ENCODE peak calls at places on chromosomes 5 and 9, in six cellular contexts. C is lung, V is endothelial cell of umbilical vein, T is fibroblast of lung, S is neural progenitor cell, G is iPS DF 6.9. X is an unnamed sample.
A peak's percentile ranks its signal among the peaks of the same experiment; 100 is the strongest.

GRCh38 chr9:94011134-94011533 is 56.0 kb upstream of the BARX1 start:
- DNase-seq in V (no peak), T (peak; percentile 13), C (no peak), S (no peak), G (no peak), X (no peak)

GRCh38 chr9:34572628-34573027 is 16.9 kb downstream of the CNTFR start:
- DNase-seq in V (no peak), T (no peak), C (no peak), S (no peak), G (no peak), X (no peak)

GRCh38 chr9:4038182-4038723 is 261.6 kb downstream of the GLIS3 start:
- DNase-seq in G (no peak), T (peak; percentile 87), S (no peak), V (no peak), C (no peak), X (no peak)

GRCh38 chr5:6225121-6225607 is 153.2 kb downstream of the MED10 start:
- DNase-seq in G (no peak), C (no peak), T (no peak), S (no peak), V (no peak), X (no peak)

GRCh38 chr5:23389543-23390215 is 117.7 kb upstream of the PRDM9 start:
- DNase-seq in V (no peak), S (peak; percentile 73), C (no peak), T (no peak), G (no peak), X (peak; percentile 3)

GRCh38 chr9:36993933-36994764 is 39.9 kb downstream of the PAX5 start:
- DNase-seq in V (no peak), T (no peak), C (no peak), G (no peak), S (no peak), X (no peak)

GRCh38 chr9:5263568-5264218 is 32.5 kb downstream of the INSL4 start:
- DNase-seq in T (peak; percentile 13), C (no peak), G (no peak), S (peak; percentile 32), V (peak; percentile 47), X (peak; percentile 9)

GRCh38 chr9:136407911-136408310 is 2.5 kb downstream of the ENTR1 start:
- DNase-seq in V (no peak), C (no peak), T (no peak), S (no peak), G (no peak), X (no peak)

GRCh38 chr5:125180222-125180621 is 433.8 kb upstream of the ZNF608 start:
- DNase-seq in C (no peak), V (peak; percentile 28), G (no peak), T (peak; percentile 27), S (no peak), X (no peak)

GRCh38 chr5:143019614-143020515 is 249.7 kb downstream of the ARHGAP26 start:
- DNase-seq in S (peak; percentile 35), C (no peak), V (no peak), T (no peak), G (no peak), X (no peak)

GRCh38 chr5:111859031-111859430 is 102.0 kb upstream of the NREP start:
- DNase-seq in C (no peak), T (peak; percentile 87), S (no peak), G (no peak), V (no peak), X (no peak)

GRCh38 chr5:168747987-168748777 is 169.0 kb upstream of the PANK3 start:
- DNase-seq in C (no peak), T (no peak), V (no peak), G (peak; percentile 87), S (peak; percentile 83), X (peak; percentile 56)

GRCh38 chr5:122089614-122090013 is 11.6 kb upstream of the LOX start:
- DNase-seq in S (no peak), C (no peak), G (no peak), T (peak; percentile 99), V (peak; percentile 76), X (no peak)

GRCh38 chr5:94691947-94692346 is 73.5 kb downstream of the SLF1 start:
- DNase-seq in G (no peak), V (peak; percentile 42), S (peak; percentile 35), C (no peak), T (peak; percentile 85), X (no peak)

GRCh38 chr9:33306037-33306436 is 15.7 kb downstream of the NFX1 start:
- DNase-seq in C (no peak), S (no peak), V (no peak), T (no peak), G (no peak), X (no peak)

GRCh38 chr9:97567894-97568202 is 65.3 kb downstream of the TSTD2 start:
- DNase-seq in S (no peak), C (no peak), G (no peak), V (peak; percentile 66), T (no peak), X (no peak)

GRCh38 chr5:138664276-138664943 is 88.8 kb upstream of the CTNNA1 start:
- DNase-seq in S (no peak), V (no peak), C (no peak), T (peak; percentile 55), G (no peak), X (no peak)

DNA sequence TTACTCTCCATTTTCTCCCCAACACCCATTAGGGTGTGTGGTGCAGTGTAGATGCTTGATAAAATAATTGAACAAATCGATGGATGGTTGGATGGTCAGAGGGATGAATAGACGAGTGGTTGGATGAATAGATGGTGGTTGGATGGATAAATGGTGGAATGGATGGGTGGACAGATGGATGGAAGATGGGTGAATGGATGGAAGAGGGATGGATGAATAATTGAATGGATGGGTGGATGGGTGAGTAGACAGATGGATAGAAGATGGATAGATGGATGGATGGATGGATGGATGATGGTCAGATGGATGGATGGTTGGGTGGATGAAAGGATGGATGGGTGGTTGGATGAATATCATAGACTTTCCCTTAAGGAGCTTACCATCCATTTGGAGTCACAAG is 95.0 kb upstream of the BOD1 start:
- DNase-seq in T (no peak), G (no peak), S (no peak), V (no peak), C (no peak), X (no peak)
- H3K4me1 ChIP-seq in T (peaks cover 2% of the 10 kb centered on the region), G (no peaks in the 10 kb centered on the region), S (peaks cover 8% of the 10 kb centered on the region), V (no peaks in the 10 kb centered on the region), C (no peaks in the 10 kb centered on the region), X (peaks cover 2% of the 10 kb centered on the region)

GRCh38 chr5:14685757-14686156 is 21.2 kb downstream of the OTULIN start:
- DNase-seq in C (no peak), S (peak; percentile 63), T (peak; percentile 60), V (peak; percentile 59), G (no peak), X (peak; percentile 8)
- H3K36me3 ChIP-seq in C (peaks cover 37% of the 10 kb centered on the region), S (peaks cover 15% of the 10 kb centered on the region), T (peaks cover 14% of the 10 kb centered on the region), V (peaks cover 18% of the 10 kb centered on the region), G (peaks cover 7% of the 10 kb centered on the region), X (peaks cover 28% of the 10 kb centered on the region)

GRCh38 chr5:14216902-14217301 is 73.8 kb downstream of the TRIO start:
- DNase-seq in T (peak; percentile 81), S (peak; percentile 49), G (peak; percentile 27), C (peak; percentile 77), V (no peak), X (no peak)

GRCh38 chr5:14218897-14219573 is 75.9 kb downstream of the TRIO start:
- DNase-seq in S (no peak), T (peak; percentile 34), G (no peak), V (no peak), C (no peak), X (no peak)

GRCh38 chr5:14217587-14217986 is 74.4 kb downstream of the TRIO start:
- DNase-seq in S (no peak), T (no peak), C (no peak), V (no peak), G (no peak), X (no peak)

GRCh38 chr5:14218480-14218879 is 75.3 kb downstream of the TRIO start:
- DNase-seq in T (no peak), V (no peak), G (no peak), S (no peak), C (no peak), X (no peak)

DNA sequence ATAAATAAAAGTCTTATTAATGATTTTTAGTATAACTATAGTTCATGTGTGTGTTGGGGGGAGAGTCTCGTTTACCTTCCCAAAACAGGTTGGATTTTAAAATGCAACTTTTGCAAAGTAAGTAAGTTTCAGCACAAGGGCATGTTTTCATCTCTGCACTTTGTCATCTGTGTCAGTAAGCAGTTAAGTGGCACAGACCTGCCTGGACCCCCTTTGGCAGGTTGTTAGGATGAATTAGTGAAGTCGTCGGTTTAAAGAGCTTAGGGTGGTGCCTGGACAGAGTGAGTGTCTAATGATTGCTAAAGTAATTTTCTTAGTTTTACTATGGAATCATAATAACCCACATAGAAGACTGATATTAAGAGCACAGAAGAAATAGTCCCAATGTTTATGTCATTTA is 74.9 kb downstream of the TRIO start:
- DNase-seq in V (no peak), S (no peak), C (no peak), T (no peak), G (no peak), X (no peak)
- H3K4me1 ChIP-seq in V (peaks cover 13% of the 10 kb centered on the region), S (peaks cover 82% of the 10 kb centered on the region), C (peaks cover 16% of the 10 kb centered on the region), T (peaks cover 22% of the 10 kb centered on the region), G (peaks cover 10% of the 10 kb centered on the region), X (peaks cover 6% of the 10 kb centered on the region)

DNA sequence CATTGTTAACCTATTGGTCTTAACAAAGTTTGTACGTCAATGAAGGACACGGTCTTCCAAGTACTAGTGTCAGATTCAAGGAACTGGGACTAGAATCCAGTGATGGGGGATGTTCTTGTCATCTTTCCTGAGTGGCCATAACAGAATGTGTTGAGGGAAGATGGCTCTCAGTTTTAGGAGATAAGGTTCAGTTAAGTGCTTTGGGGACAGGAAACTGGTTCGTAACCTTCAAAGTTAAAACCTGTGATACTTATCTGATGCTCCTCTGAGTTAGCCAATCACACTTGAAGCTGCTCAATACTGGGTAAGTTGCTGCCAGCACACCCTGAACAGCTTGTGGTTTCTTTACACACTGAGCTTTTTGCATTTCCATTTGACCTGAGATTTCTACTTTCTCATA is 64.4 kb downstream of the PIK3R1 start:
- DNase-seq in V (no peak), S (no peak), C (no peak), T (no peak), G (no peak), X (no peak)
- H3K36me3 ChIP-seq in V (peaks cover 18% of the 10 kb centered on the region), S (no peaks in the 10 kb centered on the region), C (peaks cover 36% of the 10 kb centered on the region), T (peaks cover 1% of the 10 kb centered on the region), G (no peaks in the 10 kb centered on the region), X (peaks cover 3% of the 10 kb centered on the region)

GRCh38 chr5:3282841-3283240 is 312.8 kb upstream of the IRX1 start:
- DNase-seq in T (no peak), V (no peak), C (no peak), G (no peak), S (no peak), X (no peak)
- H3K4me1 ChIP-seq in T (no peaks in the 10 kb centered on the region), V (no peaks in the 10 kb centered on the region), C (no peaks in the 10 kb centered on the region), G (no peaks in the 10 kb centered on the region), S (peaks cover 6% of the 10 kb centered on the region), X (no peaks in the 10 kb centered on the region)

DNA sequence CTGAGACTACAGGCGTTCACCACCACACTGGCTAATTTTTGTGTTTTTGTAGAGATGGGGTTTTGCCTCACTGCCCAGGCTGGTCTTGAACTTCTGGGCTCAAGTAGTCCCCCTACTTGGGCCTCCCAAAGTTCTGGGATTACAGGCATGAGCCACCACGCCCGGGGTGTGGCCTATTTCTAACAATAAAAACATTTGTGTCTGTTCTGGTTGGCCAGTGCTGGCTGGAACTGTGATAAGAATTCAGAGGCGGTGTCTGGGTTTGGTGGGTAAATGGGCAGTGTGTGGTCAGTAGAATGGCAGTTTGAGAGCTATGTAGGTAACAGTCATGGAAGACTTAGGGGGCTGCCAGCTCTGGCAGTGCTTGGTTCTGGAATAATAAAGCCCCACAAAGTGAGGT is 46.9 kb upstream of the SYNPO start:
- DNase-seq in V (no peak), G (no peak), S (no peak), T (peak; percentile 41), C (no peak), X (no peak)
- H3K36me3 ChIP-seq in V (no peaks in the 10 kb centered on the region), G (no peaks in the 10 kb centered on the region), S (no peaks in the 10 kb centered on the region), T (no peaks in the 10 kb centered on the region), C (no peaks in the 10 kb centered on the region), X (no peaks in the 10 kb centered on the region)